ENCODE peak calls at places on chromosome 1, in eight cellular contexts. P, W, O, D, V, T, K and A are unnamed samples.

GRCh38 chr1:14987829-14988603 is 165.5 kb upstream of the TMEM51 start:
- DNase-seq in K (no peak), O (no peak), T (no peak), P (no peak), D (no peak), W (no peak), V (no peak), A (no peak)

GRCh38 chr1:166166701-166167394 is at the start of gene FAM78B:
- DNase-seq in P (peak), V (peak), O (peak), D (peak), T (peak), K (peak), W (peak), A (peak)

GRCh38 chr1:39157304-39157703 is 47.2 kb upstream of the MACF1 start:
- DNase-seq in K (no peak), P (no peak), W (no peak), T (no peak), D (no peak), O (no peak), V (no peak), A (no peak)

GRCh38 chr1:185871627-185872150 is 137.5 kb downstream of the HMCN1 start:
- DNase-seq in W (no peak), T (no peak), P (no peak), O (no peak), D (no peak), K (no peak), V (no peak), A (no peak)

GRCh38 chr1:11335417-11336070 is 62.5 kb downstream of the UBIAD1 start:
- DNase-seq in W (no peak), P (no peak), V (no peak), D (no peak), T (no peak), K (peak), O (no peak), A (no peak)

GRCh38 chr1:31306278-31306677 is 9.4 kb downstream of the ZCCHC17 start:
- DNase-seq in T (peak), P (peak), V (peak), K (no peak), O (no peak), W (no peak), D (no peak), A (no peak)

GRCh38 chr1:205458777-205459566 is 3.1 kb upstream of the BLACAT1 start:
- DNase-seq in D (peak), K (no peak), O (no peak), W (peak), V (no peak), T (peak), P (peak), A (no peak)

GRCh38 chr1:97680894-97681293 is 239.9 kb downstream of the DPYD start:
- DNase-seq in W (no peak), P (peak), D (no peak), T (no peak), K (no peak), V (no peak), O (no peak), A (no peak)

GRCh38 chr1:10635385-10635896 is 160.7 kb downstream of the PEX14 start:
- DNase-seq in D (no peak), V (no peak), T (no peak), W (no peak), K (no peak), P (peak), O (no peak), A (no peak)

GRCh38 chr1:89633745-89634625 is 1.1 kb downstream of the LRRC8C start:
- DNase-seq in D (peak), W (peak), T (no peak), O (no peak), V (no peak), P (peak), K (peak), A (peak)

GRCh38 chr1:163361123-163361934 is 39.6 kb downstream of the NUF2 start:
- DNase-seq in O (peak), K (no peak), V (peak), P (no peak), W (peak), T (no peak), D (no peak), A (no peak)

GRCh38 chr1:244599937-244600350 is 53.0 kb upstream of the DESI2 start:
- DNase-seq in W (peak), K (peak), O (peak), T (peak), D (peak), P (peak), V (peak), A (peak)

GRCh38 chr1:27430903-27431653 is 38.7 kb downstream of the GPR3 start:
- DNase-seq in K (no peak), P (peak), V (no peak), W (peak), T (no peak), O (no peak), D (no peak), A (no peak)

GRCh38 chr1:165858364-165858823 is 31.0 kb downstream of the UCK2 start:
- DNase-seq in K (no peak), V (no peak), W (no peak), D (no peak), O (no peak), T (no peak), P (no peak), A (no peak)

GRCh38 chr1:58500036-58500435 is 46.5 kb downstream of the OMA1 start:
- DNase-seq in V (no peak), P (no peak), T (no peak), O (no peak), W (no peak), D (no peak), K (no peak), A (no peak)

GRCh38 chr1:107140703-107141490 is at the start of gene NTNG1:
- DNase-seq in K (no peak), D (no peak), T (peak), W (no peak), O (no peak), P (no peak), V (no peak), A (no peak)

GRCh38 chr1:168089979-168090337 is 46.8 kb downstream of the GPR161 start:
- DNase-seq in T (no peak), O (no peak), D (no peak), K (no peak), P (no peak), W (no peak), V (no peak), A (no peak)

GRCh38 chr1:50123071-50123470 is 14.4 kb downstream of the ELAVL4 start:
- DNase-seq in D (no peak), W (no peak), K (no peak), O (no peak), T (no peak), V (no peak), P (no peak), A (no peak)

GRCh38 chr1:16215882-16216753 is 3.7 kb upstream of the ARHGEF19 start:
- DNase-seq in T (no peak), D (peak), W (peak), V (peak), O (peak), P (peak), K (peak), A (peak)

GRCh38 chr1:99849413-99849743 is 783 bp upstream of the AGL start:
- DNase-seq in P (no peak), V (no peak), D (no peak), T (no peak), W (peak), K (peak), O (no peak), A (peak)

GRCh38 chr1:110508038-110508437 is 10.9 kb downstream of the KCNA10 start:
- DNase-seq in O (no peak), K (peak), V (no peak), W (no peak), T (no peak), P (peak), D (no peak), A (peak)

GRCh38 chr1:243294723-243295121 is 38.9 kb downstream of the SDCCAG8 start:
- DNase-seq in D (no peak), P (peak), W (no peak), T (no peak), V (no peak), O (no peak), K (no peak), A (no peak)

GRCh38 chr1:240914506-240914905 is 302.6 kb upstream of the GREM2 start:
- DNase-seq in P (no peak), W (no peak), T (no peak), O (no peak), K (no peak), V (no peak), D (no peak), A (no peak)

DNA sequence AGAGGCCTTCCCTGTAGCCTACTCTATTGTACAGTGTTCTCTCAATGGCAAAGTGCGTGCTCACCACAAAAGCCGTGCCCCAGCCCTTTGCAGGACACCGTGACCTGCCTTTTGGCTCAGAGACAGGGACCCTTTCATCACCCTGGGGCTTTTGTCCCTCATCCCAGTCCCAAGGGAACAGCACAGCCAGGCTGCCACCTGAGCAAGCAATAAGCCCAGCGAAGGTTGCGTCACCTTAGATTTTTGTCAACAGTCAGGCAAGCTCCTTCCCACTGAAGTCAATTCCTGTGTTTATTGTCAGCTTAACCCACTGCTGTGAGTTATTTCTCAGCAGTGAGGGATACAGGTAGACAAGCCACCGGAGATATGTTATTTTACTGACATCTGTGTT is 4.4 kb upstream of the GRIK3 start:
- DNase-seq in D (no peak), T (no peak), O (no peak), P (no peak), V (no peak), K (no peak), W (no peak), A (no peak)
- TF ChIP-seq POLR2A in D (no peak), T (no peak), O (no peak), P (no peak), V (no peak), K (no peak), W (no peak), A (no peak)

DNA sequence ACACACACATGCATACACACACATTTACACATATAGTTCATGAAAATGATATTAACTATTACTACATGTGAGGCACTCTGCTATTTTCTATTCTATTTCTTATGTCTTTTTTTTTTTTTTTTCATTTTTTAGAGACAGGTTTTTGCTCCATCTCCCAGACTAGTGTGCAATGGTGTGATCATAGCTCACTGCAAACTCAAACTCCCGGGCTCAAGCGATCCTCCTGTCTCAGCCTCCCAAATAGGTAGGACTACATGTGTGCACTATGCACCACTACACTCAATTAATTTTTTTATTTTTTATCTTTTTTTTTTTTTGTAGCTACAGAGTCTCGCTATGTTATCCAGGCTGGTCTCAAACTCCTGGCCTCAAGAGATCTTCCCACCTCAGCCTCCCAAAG is 48.8 kb upstream of the RAB4A start:
- DNase-seq in D (no peak), K (no peak), P (no peak), V (no peak), T (no peak), W (no peak), O (no peak), A (no peak)
- TF ChIP-seq POLR2A in D (no peak), K (no peak), P (no peak), V (no peak), T (no peak), W (no peak), O (no peak), A (no peak)

DNA sequence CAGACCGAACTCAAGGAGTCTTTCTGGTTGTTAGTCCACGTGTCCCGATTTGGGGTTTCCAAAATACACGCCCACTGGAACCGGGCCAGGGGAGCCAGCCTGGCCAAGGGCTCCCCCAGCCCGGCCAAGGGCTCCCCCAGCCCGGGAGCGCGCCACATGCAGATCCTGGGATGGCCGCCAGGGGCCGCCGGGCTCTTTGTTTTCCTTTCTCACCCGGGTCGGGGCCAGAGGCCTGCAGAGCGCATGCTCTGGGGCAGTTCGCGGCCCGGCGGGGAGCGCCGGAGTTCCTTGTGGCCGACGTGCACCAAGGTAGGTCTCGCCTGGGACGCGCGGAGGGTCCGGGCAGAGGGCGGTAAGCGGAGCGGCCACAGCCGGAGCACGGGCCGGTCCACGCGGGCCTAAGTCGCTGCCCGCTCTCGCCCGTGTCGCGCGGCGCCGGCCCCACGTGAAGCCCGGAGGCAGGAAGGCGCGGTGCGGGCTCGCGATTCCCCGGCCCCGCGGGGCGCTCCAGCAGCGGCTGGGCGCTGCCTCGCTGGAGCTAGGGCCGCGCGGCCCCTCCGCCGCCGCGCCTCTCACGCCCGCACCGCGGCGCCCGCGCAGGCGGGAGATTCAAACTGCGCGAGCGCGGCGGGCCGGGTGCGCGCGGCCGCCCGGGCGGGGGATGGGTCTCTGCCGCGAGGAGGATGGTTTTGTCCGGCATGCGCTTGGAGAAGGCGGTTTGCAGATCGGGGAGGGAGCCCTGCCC is 12.3 kb downstream of the RCC1 start:
- DNase-seq in W (peak), V (no peak), O (peak), D (peak), K (peak), P (peak), T (peak), A (peak)
- TF ChIP-seq POLR2A in W (peak), V (peak), O (peak), D (peak), K (peak), P (no peak), T (peak), A (peak)

GRCh38 chr1:19645544-19646252 is 1.6 kb downstream of the NBL1 start:
- DNase-seq in V (no peak), D (no peak), T (no peak), P (peak), W (no peak), K (peak), O (no peak), A (no peak)

GRCh38 chr1:19644422-19644760 is 280 bp downstream of the NBL1 start:
- DNase-seq in T (no peak), O (no peak), P (no peak), K (no peak), V (no peak), D (no peak), W (no peak), A (no peak)

GRCh38 chr1:19643113-19643512 is 998 bp upstream of the NBL1 start:
- DNase-seq in W (no peak), P (no peak), D (no peak), O (peak), V (peak), K (peak), T (peak), A (no peak)

GRCh38 chr1:19644761-19645543 is 841 bp downstream of the NBL1 start:
- DNase-seq in V (no peak), O (no peak), K (peak), W (no peak), D (peak), P (no peak), T (no peak), A (no peak)

GRCh38 chr1:19643602-19644419 is at the start of gene NBL1:
- DNase-seq in D (peak), P (peak), O (peak), T (no peak), W (peak), K (peak), V (no peak), A (peak)
- TF ChIP-seq POLR2A in D (peak), P (no peak), O (no peak), T (no peak), W (no peak), K (peak), V (peak), A (no peak)

DNA sequence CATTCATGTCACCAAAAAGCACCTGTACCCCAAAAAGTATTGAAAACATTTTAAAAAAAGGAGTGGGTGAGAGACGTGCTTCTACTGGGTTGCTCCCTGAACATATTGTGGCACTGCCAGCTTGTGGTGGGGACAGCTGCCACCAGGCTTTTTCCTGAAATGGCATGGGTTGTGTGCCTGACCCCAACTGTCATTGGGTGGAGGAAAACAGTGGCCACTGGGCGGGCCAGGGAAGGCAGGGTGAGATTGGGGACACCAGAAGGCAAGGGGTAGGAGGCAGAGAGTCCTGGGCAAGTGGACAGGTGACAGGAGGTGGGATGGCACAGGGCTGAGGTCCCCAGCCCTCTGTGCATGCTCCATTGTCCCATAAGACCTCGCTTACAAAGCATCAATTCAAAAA is 55.5 kb downstream of the TGFB2 start:
- DNase-seq in W (no peak), K (no peak), V (no peak), D (no peak), P (no peak), O (no peak), T (no peak), A (no peak)
- TF ChIP-seq POLR2A in W (no peak), K (no peak), V (no peak), D (no peak), P (no peak), O (no peak), T (no peak), A (no peak)

GRCh38 chr1:44276901-44277300 is 63.6 kb downstream of the DMAP1 start:
- DNase-seq in W (no peak), V (no peak), O (no peak), D (no peak), K (no peak), P (peak), T (no peak), A (no peak)

GRCh38 chr1:44271646-44272045 is 58.4 kb downstream of the DMAP1 start:
- DNase-seq in W (no peak), D (no peak), V (no peak), O (no peak), T (no peak), P (no peak), K (no peak), A (no peak)

GRCh38 chr1:44273560-44274292 is 60.5 kb downstream of the DMAP1 start:
- DNase-seq in K (no peak), D (no peak), V (no peak), W (no peak), T (no peak), O (no peak), P (no peak), A (no peak)

GRCh38 chr1:44270666-44271628 is 57.7 kb downstream of the DMAP1 start:
- DNase-seq in K (peak), W (no peak), P (no peak), O (no peak), V (no peak), T (no peak), D (no peak), A (no peak)

GRCh38 chr1:44276006-44276405 is 62.7 kb downstream of the DMAP1 start:
- DNase-seq in P (peak), W (no peak), V (no peak), K (no peak), D (no peak), T (no peak), O (no peak), A (no peak)
- TF ChIP-seq POLR2A in P (no peak), W (no peak), V (no peak), K (no peak), D (no peak), T (no peak), O (no peak), A (no peak)

GRCh38 chr1:41400235-41400634 is 39.0 kb downstream of the FOXO6 start:
- DNase-seq in V (no peak), D (no peak), P (no peak), O (no peak), W (no peak), T (no peak), K (no peak), A (no peak)

GRCh38 chr1:41399148-41399795 is 38.0 kb downstream of the FOXO6 start:
- DNase-seq in T (no peak), P (no peak), O (no peak), W (no peak), D (no peak), K (no peak), V (no peak), A (no peak)

GRCh38 chr1:41397943-41398342 is 36.7 kb downstream of the FOXO6 start:
- DNase-seq in W (no peak), P (no peak), D (no peak), T (no peak), V (no peak), O (no peak), K (no peak), A (no peak)

GRCh38 chr1:41404308-41404755 is 43.1 kb downstream of the FOXO6 start:
- DNase-seq in O (peak), K (no peak), W (no peak), T (no peak), P (no peak), V (no peak), D (no peak), A (no peak)

DNA sequence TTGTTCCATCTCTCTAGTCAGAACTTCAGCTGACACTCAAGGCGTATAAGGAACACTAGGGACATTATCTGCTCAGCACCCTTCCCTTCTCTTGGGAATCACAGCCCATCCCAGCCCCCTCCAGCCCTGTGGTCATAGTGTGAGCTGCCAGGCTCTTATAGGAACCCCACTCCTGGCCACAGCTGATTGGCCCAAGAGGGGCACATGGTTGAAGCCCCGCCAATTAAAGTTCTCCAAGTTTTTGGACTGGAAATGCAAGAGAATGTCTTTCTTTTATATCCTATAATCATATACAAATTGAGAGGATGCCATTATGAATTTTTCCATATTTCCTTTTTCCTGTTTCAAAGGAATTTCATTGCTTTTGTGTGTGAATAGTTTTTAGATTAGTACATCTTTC is 40.7 kb downstream of the FOXO6 start:
- DNase-seq in T (no peak), K (no peak), O (no peak), D (no peak), V (no peak), P (no peak), W (no peak), A (no peak)
- TF ChIP-seq POLR2A in T (no peak), K (no peak), O (no peak), D (no peak), V (no peak), P (no peak), W (no peak), A (no peak)

GRCh38 chr1:154272217-154272998 is at the start of gene HAX1:
- DNase-seq in W (peak), O (peak), T (peak), D (peak), P (peak), V (peak), K (peak), A (peak)
- TF ChIP-seq POLR2A in W (peak), O (peak), T (peak), D (peak), P (peak), V (peak), K (peak), A (no peak)

GRCh38 chr1:226401407-226402303 is 6.2 kb downstream of the PARP1 start:
- DNase-seq in O (no peak), D (no peak), V (no peak), P (no peak), T (no peak), K (no peak), W (peak), A (no peak)

GRCh38 chr1:226403522-226404034 is 4.3 kb downstream of the PARP1 start:
- DNase-seq in T (peak), K (no peak), D (no peak), P (peak), W (peak), O (peak), V (no peak), A (no peak)

GRCh38 chr1:226397955-226398636 is 9.8 kb downstream of the PARP1 start:
- DNase-seq in K (no peak), P (no peak), W (no peak), O (no peak), T (no peak), V (no peak), D (no peak), A (no peak)

GRCh38 chr1:226402615-226403521 is 5.0 kb downstream of the PARP1 start:
- DNase-seq in K (no peak), P (no peak), O (no peak), W (no peak), V (no peak), T (no peak), D (no peak), A (no peak)

GRCh38 chr1:226400519-226401406 is 7.1 kb downstream of the PARP1 start:
- DNase-seq in O (no peak), D (no peak), V (no peak), P (no peak), T (no peak), W (no peak), K (no peak), A (no peak)
- TF ChIP-seq POLR2A in O (no peak), D (no peak), V (no peak), P (no peak), T (no peak), W (no peak), K (no peak), A (no peak)